ENCODE peak calls at places on chromosome 7, in seven cellular contexts. C is HFF-Myc; T is glutamatergic neuron; P is stimulated activated CD4-positive, alpha-beta T cell treated with anti-CD3 and anti-CD28 coated beads, Interleukin-15, amount 100 ng/mL, for 1 hour; B is activated naive CD4-positive, alpha-beta T cell treated with anti-CD3 and anti-CD28 coated beads, Interleukin-2, amount 50 U/mL, for 16 hours; G is GM12865; V is activated naive CD8-positive, alpha-beta T cell treated with anti-CD3 and anti-CD28 coated beads for 36 hours. Z is an unnamed sample.

GRCh38 chr7:117666689-117667088 is 186.9 kb downstream of the CFTR start:
- DNase-seq in C (no peak), T (no peak), P (no peak), B (no peak), G (no peak), V (no peak), Z (no peak)

GRCh38 chr7:101678713-101679112 is 49.6 kb upstream of the MYL10 start:
- DNase-seq in C (no peak), T (no peak), P (no peak), B (no peak), G (no peak), V (no peak), Z (no peak)

GRCh38 chr7:130135208-130136205 is 65.2 kb downstream of the KLHDC10 start:
- DNase-seq in C (no peak), T (no peak), P (no peak), B (no peak), G (no peak), V (no peak), Z (no peak)

GRCh38 chr7:17558135-17558534 is 259.7 kb downstream of the AHR start:
- DNase-seq in C (no peak), T (no peak), P (no peak), B (no peak), G (no peak), V (no peak), Z (no peak)

GRCh38 chr7:157404845-157405481 is 68.2 kb downstream of the DNAJB6 start:
- DNase-seq in C (peak), T (no peak), P (no peak), B (no peak), G (no peak), V (peak), Z (no peak)

GRCh38 chr7:39683216-39683845 is 60.0 kb downstream of the RALA start:
- DNase-seq in C (no peak), T (no peak), P (no peak), B (no peak), G (no peak), V (no peak), Z (no peak)

GRCh38 chr7:54833021-54833467 is 74.0 kb upstream of the SEC61G start:
- DNase-seq in C (no peak), T (no peak), P (no peak), B (no peak), G (no peak), V (no peak), Z (no peak)

GRCh38 chr7:3909128-3909527 is 608.1 kb downstream of the SDK1 start:
- DNase-seq in C (no peak), T (no peak), P (no peak), B (no peak), G (no peak), V (no peak), Z (no peak)

GRCh38 chr7:154332776-154333175 is 280.6 kb downstream of the DPP6 start:
- DNase-seq in C (no peak), T (no peak), P (no peak), B (no peak), G (no peak), V (no peak), Z (no peak)

GRCh38 chr7:159096736-159097581 is 47.7 kb downstream of the VIPR2 start:
- DNase-seq in C (no peak), T (no peak), P (no peak), B (no peak), G (no peak), V (no peak), Z (peak)

GRCh38 chr7:115178831-115179230 is 256.9 kb downstream of the MDFIC start:
- DNase-seq in C (no peak), T (no peak), P (no peak), B (no peak), G (no peak), V (no peak), Z (no peak)

GRCh38 chr7:28407643-28408042 is 4.7 kb upstream of the CREB5 start:
- DNase-seq in C (no peak), T (no peak), P (no peak), B (no peak), G (no peak), V (no peak), Z (no peak)

GRCh38 chr7:28272461-28272877 is 91.9 kb upstream of the JAZF1 start:
- DNase-seq in C (peak), T (peak), P (no peak), B (peak), G (peak), V (peak), Z (peak)

GRCh38 chr7:48130658-48131108 is 40.6 kb upstream of the ABCA13 start:
- DNase-seq in C (no peak), T (no peak), P (no peak), B (no peak), G (peak), V (no peak), Z (no peak)

GRCh38 chr7:455110-455928 is 64.3 kb downstream of the PDGFA start:
- DNase-seq in C (no peak), T (no peak), P (no peak), B (no peak), G (no peak), V (no peak), Z (no peak)

GRCh38 chr7:120997902-120998301 is 9.4 kb downstream of the CPED1 start:
- DNase-seq in C (no peak), T (no peak), P (no peak), B (no peak), G (no peak), V (no peak), Z (no peak)

GRCh38 chr7:6232534-6232933 is 39.9 kb downstream of the CYTH3 start:
- DNase-seq in C (no peak), T (no peak), P (no peak), B (no peak), G (peak), V (no peak), Z (no peak)

GRCh38 chr7:16644624-16644986 is 949 bp downstream of the ANKMY2 start:
- DNase-seq in C (no peak), T (peak), P (peak), B (peak), G (peak), V (peak), Z (no peak)

GRCh38 chr7:73892003-73892975 is 31.3 kb downstream of the TMEM270 start:
- DNase-seq in C (no peak), T (no peak), P (no peak), B (no peak), G (no peak), V (no peak), Z (no peak)